ENCODE peak calls at places on chromosome 2, in seven cellular contexts. V is A549, Y is endothelial cell, D is cardiac muscle cell, X is RWPE1, E is Calu3, M is uterus. S is an unnamed sample.

GRCh38 chr2:60094450-60094929 is 459.0 kb downstream of the BCL11A start:
- DNase-seq in Y (no peak), D (no peak), V (no peak), X (no peak), E (peak), M (no peak), S (no peak)

GRCh38 chr2:76391663-76392062 is 680.9 kb upstream of the GCFC2 start:
- DNase-seq in Y (no peak), V (no peak), D (no peak), E (no peak), M (no peak), X (no peak), S (no peak)

GRCh38 chr2:65820454-65820853 is 388.1 kb upstream of the SPRED2 start:
- DNase-seq in E (no peak), D (no peak), Y (no peak), M (no peak), X (no peak), V (no peak), S (no peak)

GRCh38 chr2:136327162-136327852 is 209.4 kb upstream of the CXCR4 start:
- DNase-seq in X (no peak), Y (no peak), E (no peak), V (peak), M (no peak), D (peak), S (peak)

GRCh38 chr2:171419333-171419732 is 14.5 kb downstream of the METTL8 start:
- DNase-seq in E (no peak), X (no peak), D (no peak), M (no peak), Y (no peak), V (no peak), S (no peak)

GRCh38 chr2:34731274-34731673 is 1132.2 kb upstream of the FAM98A start:
- DNase-seq in V (no peak), D (no peak), X (no peak), E (no peak), Y (no peak), M (no peak), S (no peak)

GRCh38 chr2:149490296-149490695 is 97.3 kb downstream of the MMADHC start:
- DNase-seq in Y (no peak), M (no peak), E (no peak), D (peak), V (no peak), X (no peak), S (no peak)

GRCh38 chr2:68251855-68252406 is 401 bp downstream of the PPP3R1 start:
- DNase-seq in D (peak), Y (peak), E (peak), M (peak), X (peak), V (no peak), S (peak)

GRCh38 chr2:54979645-54980044 is 70.6 kb downstream of the RTN4 start:
- DNase-seq in X (no peak), M (no peak), Y (no peak), D (no peak), E (peak), V (no peak), S (no peak)

GRCh38 chr2:161416633-161417427 is 733 bp downstream of the TBR1 start:
- DNase-seq in D (no peak), X (no peak), M (no peak), Y (no peak), V (no peak), E (no peak), S (peak)

GRCh38 chr2:86062043-86062442 is 43.6 kb downstream of the POLR1A start:
- DNase-seq in Y (no peak), E (no peak), X (peak), D (peak), V (peak), M (no peak), S (no peak)

GRCh38 chr2:178413472-178414265 is 37.3 kb downstream of the PRKRA start:
- DNase-seq in X (peak), M (peak), D (peak), E (peak), V (peak), Y (peak), S (peak)

GRCh38 chr2:191869178-191869577 is 22.3 kb upstream of the CAVIN2 start:
- DNase-seq in D (peak), E (peak), X (no peak), Y (peak), V (peak), M (no peak), S (no peak)

GRCh38 chr2:65856423-65856822 is 424.0 kb upstream of the SPRED2 start:
- DNase-seq in D (no peak), V (no peak), M (no peak), E (no peak), X (no peak), Y (no peak), S (no peak)

GRCh38 chr2:32977228-32977758 is 30.5 kb downstream of the LTBP1 start:
- DNase-seq in X (peak), M (no peak), V (peak), E (peak), D (peak), Y (no peak), S (no peak)

GRCh38 chr2:217755027-217755756 is 247.6 kb downstream of the TNS1 start:
- DNase-seq in V (no peak), E (no peak), M (no peak), X (no peak), Y (no peak), D (no peak), S (no peak)

GRCh38 chr2:217757108-217757463 is 245.7 kb downstream of the TNS1 start:
- DNase-seq in E (no peak), D (no peak), M (no peak), V (no peak), X (no peak), Y (no peak), S (no peak)

GRCh38 chr2:217753460-217754200 is 249.2 kb downstream of the TNS1 start:
- DNase-seq in E (no peak), D (no peak), V (no peak), M (no peak), Y (no peak), X (no peak), S (no peak)

GRCh38 chr2:217759991-217760390 is 242.8 kb downstream of the TNS1 start:
- DNase-seq in M (no peak), X (no peak), V (no peak), E (no peak), Y (no peak), D (no peak), S (no peak)

DNA sequence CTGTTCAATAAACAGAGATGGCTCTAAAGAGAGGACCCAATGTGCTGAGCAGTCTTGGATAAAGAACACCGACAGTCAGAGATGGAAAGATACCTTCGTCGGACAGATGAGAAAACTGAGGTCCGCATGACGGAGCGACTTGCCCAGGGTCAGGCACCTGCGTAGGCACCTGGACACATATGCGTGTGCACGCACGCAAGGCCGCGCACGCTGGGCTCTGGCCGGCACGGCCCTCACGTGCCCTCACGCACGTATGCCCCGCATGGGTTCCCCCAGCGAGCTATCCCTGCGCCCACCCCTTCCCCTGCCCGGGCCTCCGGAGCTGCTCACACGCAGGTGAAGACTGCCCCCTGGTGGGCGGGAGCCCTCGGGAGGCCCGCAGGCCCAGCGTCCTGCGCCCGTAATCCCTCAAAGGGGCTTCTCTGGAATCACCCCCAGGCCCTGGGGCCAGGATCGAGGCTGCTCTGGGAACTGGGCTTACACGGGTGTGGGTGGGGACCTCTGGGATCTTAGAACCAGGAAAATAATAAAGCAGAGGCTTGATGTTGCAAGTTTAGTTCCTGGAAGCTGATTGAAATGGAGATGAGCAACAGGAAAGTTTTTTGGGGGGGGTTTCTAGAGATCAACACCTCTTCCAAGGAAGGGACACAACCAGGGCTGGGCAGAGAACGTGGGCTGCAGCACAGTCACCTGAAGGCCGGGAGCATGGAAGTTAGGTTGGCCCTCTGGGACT is 246.3 kb downstream of the TNS1 start:
- DNase-seq in D (peak), Y (peak), X (peak), V (peak), M (peak), E (peak), S (peak)
- TF ChIP-seq CTCF in D (peak), Y (peak), X (peak), V (peak), M (peak), E (peak), S (peak)

GRCh38 chr2:202171246-202171833 is 67.1 kb downstream of the SUMO1 start:
- DNase-seq in V (no peak), D (peak), Y (peak), E (no peak), X (no peak), M (no peak), S (peak)
- TF ChIP-seq CTCF in V (no peak), D (peak), Y (no peak), E (no peak), X (no peak), M (no peak), S (no peak)

DNA sequence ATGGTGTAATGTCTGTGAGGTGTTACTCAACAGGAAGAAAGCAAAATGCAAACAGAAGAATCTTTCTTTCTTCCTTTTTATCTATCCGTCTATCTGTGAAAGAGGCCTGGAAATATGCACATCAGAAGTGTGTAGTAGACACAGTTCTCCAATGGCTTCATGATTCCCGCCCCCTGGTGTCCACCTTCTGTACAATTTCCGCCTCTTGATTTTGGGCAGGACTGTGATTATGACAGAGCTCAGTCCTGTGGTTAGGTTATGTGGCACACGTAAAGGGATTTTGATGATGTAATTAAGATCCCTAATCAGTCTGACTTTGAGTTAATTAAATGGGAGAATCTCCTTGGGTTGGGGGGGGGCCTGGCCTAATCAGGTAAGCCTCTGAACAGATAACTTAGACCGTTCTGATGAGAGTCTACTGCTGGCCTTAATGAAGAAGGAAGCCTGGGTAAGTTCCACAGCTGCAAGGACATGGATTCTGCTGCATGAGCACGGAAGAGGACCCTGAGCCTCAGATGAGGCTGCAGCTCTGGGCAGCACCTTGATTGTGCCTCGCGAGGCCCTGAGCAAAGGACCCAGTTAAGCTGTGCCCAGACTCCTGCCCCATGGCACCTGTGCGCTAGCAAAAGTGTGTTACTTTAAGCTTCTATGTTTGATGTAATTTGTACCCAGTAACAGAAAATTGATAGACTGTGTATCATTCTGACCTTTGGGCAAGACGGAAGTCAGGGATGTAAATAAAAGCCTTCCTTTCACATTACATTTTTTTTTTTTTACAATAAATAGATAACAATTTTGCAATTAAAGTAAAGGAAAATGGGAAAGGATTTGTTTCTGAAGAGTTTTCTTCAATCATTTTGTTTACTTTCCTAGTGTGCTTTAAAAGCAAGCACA is 11.3 kb upstream of the KCNF1 start:
- DNase-seq in E (peak), M (no peak), D (peak), Y (no peak), V (peak), X (no peak), S (peak)
- TF ChIP-seq CTCF in E (no peak), M (no peak), D (peak), Y (peak), V (peak), X (no peak), S (peak)

GRCh38 chr2:26848336-26849055 is 564 bp downstream of the DPYSL5 start:
- DNase-seq in Y (peak), D (peak), X (peak), E (peak), M (no peak), V (peak), S (peak)

GRCh38 chr2:26852405-26853348 is 4.7 kb downstream of the DPYSL5 start:
- DNase-seq in X (no peak), V (no peak), M (no peak), E (no peak), Y (no peak), D (no peak), S (no peak)

GRCh38 chr2:26849056-26850001 is 1.4 kb downstream of the DPYSL5 start:
- DNase-seq in Y (no peak), M (no peak), X (no peak), V (no peak), D (no peak), E (no peak), S (no peak)

GRCh38 chr2:26850002-26850431 is 2.1 kb downstream of the DPYSL5 start:
- DNase-seq in M (no peak), Y (no peak), E (no peak), X (no peak), D (no peak), V (no peak), S (no peak)

DNA sequence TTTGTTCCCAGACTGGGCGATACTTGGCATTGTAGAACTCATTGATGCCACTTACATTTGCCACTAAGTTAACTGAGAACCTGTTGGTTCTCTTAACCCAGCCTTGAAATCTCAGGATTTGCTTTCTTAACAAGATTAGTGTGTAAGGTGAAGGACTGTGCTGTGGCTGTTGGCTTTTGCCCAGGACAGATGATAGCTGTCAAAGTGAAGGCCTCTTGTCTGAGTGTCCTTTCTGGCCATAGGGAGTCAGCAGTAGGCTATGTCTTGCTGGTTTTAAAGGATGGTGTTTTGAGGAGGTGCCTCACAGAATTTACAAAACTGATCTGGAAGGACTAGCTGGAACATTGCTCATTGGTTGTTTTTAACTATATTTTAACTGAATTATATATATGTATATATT is 2.6 kb downstream of the DPYSL5 start:
- DNase-seq in Y (no peak), M (no peak), E (no peak), V (peak), D (no peak), X (no peak), S (no peak)
- TF ChIP-seq CTCF in Y (no peak), M (no peak), E (no peak), V (no peak), D (no peak), X (no peak), S (no peak)

DNA sequence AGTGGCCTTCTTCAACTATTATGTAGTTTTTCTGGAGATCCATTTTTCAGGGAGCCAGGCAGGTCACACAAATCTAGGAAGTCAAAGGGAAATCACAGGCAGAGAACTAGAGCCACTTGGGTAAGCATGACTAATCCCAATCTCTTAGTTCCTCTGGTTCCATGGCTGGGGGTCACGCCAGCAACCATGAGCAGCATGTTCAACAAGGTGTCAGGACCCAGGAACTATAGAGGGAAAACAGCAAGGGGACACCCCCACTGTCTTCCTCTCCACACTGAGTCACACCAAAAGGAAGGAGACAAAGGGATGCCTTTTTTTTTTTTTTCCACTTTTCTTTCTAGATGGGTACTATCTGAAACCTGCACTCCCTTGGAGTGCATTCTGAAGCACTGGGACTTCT is 250.9 kb downstream of the OTX1 start:
- DNase-seq in Y (no peak), D (peak), E (no peak), V (peak), M (no peak), X (no peak), S (no peak)
- TF ChIP-seq CTCF in Y (no peak), D (no peak), E (no peak), V (no peak), M (no peak), X (no peak), S (no peak)